ENCODE peak calls at places on chromosomes 3 and 15, in five cellular contexts. C is HepG2, U is GM12878, Y is SK-N-SH, Z is K562. B is an unnamed sample.

GRCh38 chr3:69775751-69776150 is 36.5 kb downstream of the MITF start:
- DNase-seq in C (no peak), Y (no peak), U (no peak), Z (no peak), B (no peak)

GRCh38 chr15:63050737-63051700 is 8.5 kb downstream of the TPM1 start:
- DNase-seq in U (no peak), C (peak), Y (no peak), Z (no peak), B (peak)

GRCh38 chr3:13393427-13394360 is 26.4 kb downstream of the NUP210 start:
- DNase-seq in C (peak), Z (no peak), U (no peak), Y (no peak), B (no peak)

GRCh38 chr15:77409259-77410156 is 10.4 kb downstream of the PEAK1 start:
- DNase-seq in C (no peak), Z (no peak), Y (no peak), U (peak), B (no peak)

GRCh38 chr3:105582015-105582414 is 215.3 kb downstream of the ALCAM start:
- DNase-seq in Y (no peak), Z (no peak), U (no peak), C (no peak), B (no peak)

GRCh38 chr3:4990061-4990460 is 10.8 kb downstream of the BHLHE40 start:
- DNase-seq in U (no peak), Z (no peak), C (no peak), Y (no peak), B (no peak)

GRCh38 chr15:34616613-34617012 is 33.2 kb upstream of the GOLGA8B start:
- DNase-seq in Y (no peak), Z (peak), U (no peak), C (peak), B (peak)

GRCh38 chr3:44522494-44522933 is 32.5 kb upstream of the ZKSCAN7 start:
- DNase-seq in Z (no peak), U (no peak), C (peak), Y (no peak), B (no peak)

GRCh38 chr3:16695710-16696109 is 90.5 kb upstream of the DAZL start:
- DNase-seq in C (no peak), Y (no peak), Z (no peak), U (no peak), B (no peak)

GRCh38 chr3:149736180-149737100 is 15.8 kb downstream of the COMMD2 start:
- DNase-seq in U (no peak), C (peak), Z (no peak), Y (no peak), B (no peak)

GRCh38 chr15:25743909-25744275 is 119.2 kb downstream of the ATP10A start:
- DNase-seq in C (no peak), Y (no peak), U (no peak), Z (no peak), B (no peak)

GRCh38 chr15:25742008-25742407 is 121.1 kb downstream of the ATP10A start:
- DNase-seq in C (no peak), U (no peak), Z (no peak), Y (no peak), B (no peak)

GRCh38 chr15:25741253-25741575 is 121.9 kb downstream of the ATP10A start:
- DNase-seq in U (no peak), C (no peak), Z (no peak), Y (no peak), B (no peak)

GRCh38 chr15:25742421-25743159 is 120.5 kb downstream of the ATP10A start:
- DNase-seq in U (no peak), Z (no peak), C (no peak), Y (no peak), B (no peak)

GRCh38 chr15:25743160-25743908 is 119.8 kb downstream of the ATP10A start:
- DNase-seq in Z (no peak), Y (no peak), U (no peak), C (no peak), B (no peak)
- TF ChIP-seq FOXM1 in Z (no peak), Y (no peak), U (no peak), C (no peak), B (no peak)

DNA sequence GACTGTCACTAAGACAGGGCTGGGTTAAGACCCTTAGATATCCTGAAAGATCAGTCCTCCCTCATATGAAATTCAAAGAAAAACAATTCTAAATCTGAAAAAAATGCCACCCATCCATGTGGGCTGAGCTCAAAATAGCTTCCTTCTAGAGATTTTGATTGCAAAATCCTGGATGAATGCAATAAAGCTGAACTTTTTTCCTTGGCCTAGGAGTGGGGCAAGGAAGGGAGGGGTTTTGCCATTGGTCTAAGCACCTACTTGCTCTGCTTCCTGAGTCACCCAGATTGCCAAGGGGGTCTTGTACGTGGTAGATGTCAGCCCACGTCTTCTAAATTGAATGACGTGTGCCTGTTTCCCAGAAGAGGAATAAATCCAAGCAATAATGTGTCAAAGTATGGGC is 15.3 kb upstream of the SMAD3 start:
- DNase-seq in Y (no peak), C (no peak), U (no peak), Z (no peak), B (no peak)
- TF ChIP-seq FOXM1 in Y (no peak), C (no peak), U (no peak), Z (no peak), B (no peak)

DNA sequence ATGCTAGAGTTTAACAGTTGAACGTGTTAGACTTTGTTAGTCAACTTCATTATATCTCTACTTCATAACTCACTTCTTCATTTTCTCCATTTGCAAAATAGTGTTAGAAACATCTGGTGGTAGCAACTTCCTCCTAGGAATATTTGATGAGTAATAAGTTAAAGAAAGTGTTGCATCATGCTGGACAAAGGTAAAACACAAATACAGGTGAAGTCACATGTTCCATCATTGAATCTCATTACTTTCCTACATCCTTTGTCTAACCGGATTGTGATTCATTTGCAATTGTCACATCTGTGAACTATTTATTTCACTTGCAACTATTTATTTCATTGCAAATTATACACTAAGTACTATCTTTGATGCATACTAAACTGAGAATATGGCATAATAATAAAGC is 186.5 kb downstream of the TUSC7 start:
- DNase-seq in C (no peak), Z (no peak), Y (no peak), U (no peak), B (no peak)
- TF ChIP-seq FOXM1 in C (no peak), Z (no peak), Y (no peak), U (no peak), B (no peak)

GRCh38 chr3:39146083-39146501 is 7.3 kb downstream of the CSRNP1 start:
- DNase-seq in C (no peak), Z (no peak), U (no peak), Y (no peak), B (no peak)
- TF ChIP-seq FOXM1 in C (no peak), Z (no peak), U (no peak), Y (no peak), B (no peak)

GRCh38 chr3:32901005-32901932 is 50.2 kb upstream of the CCR4 start:
- DNase-seq in U (no peak), Y (no peak), Z (no peak), C (no peak), B (no peak)
- TF ChIP-seq FOXM1 in U (no peak), Y (no peak), Z (no peak), C (no peak), B (no peak)

GRCh38 chr15:59438891-59439290 is 905 bp downstream of the FAM81A start:
- DNase-seq in C (no peak), U (no peak), Y (no peak), Z (no peak), B (no peak)

GRCh38 chr15:59434481-59434880 is 3.5 kb upstream of the FAM81A start:
- DNase-seq in Y (no peak), Z (no peak), C (no peak), U (no peak), B (no peak)

GRCh38 chr15:59437777-59438574 is at the start of gene FAM81A:
- DNase-seq in U (no peak), Z (peak), Y (peak), C (no peak), B (peak)

GRCh38 chr15:59437473-59437776 is 561 bp upstream of the FAM81A start:
- DNase-seq in C (no peak), U (no peak), Z (no peak), Y (no peak), B (no peak)

DNA sequence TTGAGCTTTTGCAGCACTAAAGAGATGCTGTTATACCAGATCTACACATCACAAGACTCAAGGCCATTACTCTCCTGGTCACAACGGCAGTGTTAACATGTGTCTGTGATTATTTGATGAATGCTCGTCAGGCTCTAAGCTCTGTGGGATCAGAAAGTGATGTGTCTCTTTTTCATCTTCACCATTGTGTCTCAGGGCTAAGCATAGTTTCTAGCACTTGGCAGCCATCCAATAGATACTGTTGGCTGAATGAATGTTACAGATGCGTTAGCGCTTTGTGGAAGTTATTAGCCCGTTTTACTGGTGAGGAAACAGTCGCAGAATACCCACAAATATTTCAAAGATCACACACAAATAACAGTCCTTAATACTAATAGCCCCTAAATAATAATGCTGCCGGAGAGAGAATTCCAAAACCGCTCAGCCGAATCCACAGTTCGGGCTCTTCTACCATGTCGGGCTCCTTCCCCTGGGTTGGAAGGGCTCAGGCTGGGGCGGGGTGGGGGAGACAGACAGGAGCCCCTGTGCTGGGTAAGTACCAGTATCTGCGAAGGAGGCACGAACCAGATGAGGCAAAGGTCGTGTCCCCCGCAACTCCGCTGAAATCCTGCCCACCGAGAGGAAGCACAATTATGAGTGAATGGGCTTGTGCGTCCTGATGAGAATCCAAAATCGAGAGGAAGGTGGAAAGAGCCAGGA is 1.1 kb upstream of the FAM81A start:
- DNase-seq in Z (no peak), C (no peak), Y (peak), U (no peak), B (no peak)
- TF ChIP-seq FOXM1 in Z (no peak), C (no peak), Y (no peak), U (no peak), B (no peak)

GRCh38 chr3:186915808-186916796 is 14.2 kb upstream of the ST6GAL1 start:
- DNase-seq in C (no peak), Z (no peak), Y (peak), U (no peak), B (no peak)

GRCh38 chr3:186921578-186921977 is 8.7 kb upstream of the ST6GAL1 start:
- DNase-seq in C (no peak), Z (no peak), U (no peak), Y (peak), B (no peak)

GRCh38 chr3:186920301-186920700 is 10.0 kb upstream of the ST6GAL1 start:
- DNase-seq in Y (no peak), C (no peak), U (no peak), Z (no peak), B (no peak)

GRCh38 chr3:186922224-186922623 is 8.1 kb upstream of the ST6GAL1 start:
- DNase-seq in C (no peak), Z (no peak), U (no peak), Y (no peak), B (no peak)

DNA sequence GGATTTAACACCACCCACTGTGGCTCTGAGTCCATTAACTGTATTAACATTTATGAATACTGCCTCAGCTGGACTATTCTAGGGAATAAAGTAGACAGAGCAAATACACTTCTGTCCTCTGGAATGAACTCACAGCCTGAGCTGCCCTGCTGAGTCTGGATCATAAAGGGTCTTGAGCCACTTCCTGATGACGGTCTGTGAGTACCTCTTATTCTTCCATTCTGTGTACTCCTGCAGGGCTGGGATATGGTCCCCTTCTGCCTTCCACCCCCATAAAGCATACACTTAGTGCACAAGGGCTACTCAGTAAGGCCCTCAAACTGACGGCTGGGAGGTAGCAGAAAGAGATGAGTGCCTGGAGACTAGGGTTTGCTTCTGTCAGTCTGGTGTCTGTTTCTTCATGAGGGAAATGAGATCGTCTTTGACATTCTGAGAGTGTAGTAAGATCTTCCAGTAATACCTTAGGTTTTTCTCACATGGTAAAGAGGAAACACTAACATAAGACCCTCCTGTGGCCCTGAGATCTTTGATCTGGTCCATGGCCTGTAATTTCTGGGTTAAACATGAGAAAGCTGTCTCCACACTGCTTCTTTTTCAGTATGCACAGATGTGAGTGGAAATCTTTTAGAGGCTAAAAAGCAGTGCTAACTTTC is 12.5 kb upstream of the ST6GAL1 start:
- DNase-seq in Y (no peak), Z (no peak), C (no peak), U (no peak), B (no peak)
- TF ChIP-seq FOXM1 in Y (no peak), Z (no peak), C (no peak), U (no peak), B (no peak)

GRCh38 chr15:51760805-51761204 is 9.4 kb downstream of the TMOD2 start:
- DNase-seq in Z (no peak), C (no peak), Y (no peak), U (no peak), B (no peak)

GRCh38 chr15:51757463-51757862 is 6.1 kb downstream of the TMOD2 start:
- DNase-seq in Z (no peak), Y (no peak), C (no peak), U (no peak), B (no peak)

GRCh38 chr15:51756482-51756881 is 5.1 kb downstream of the TMOD2 start:
- DNase-seq in U (no peak), C (no peak), Z (no peak), Y (no peak), B (no peak)

GRCh38 chr15:51758645-51759044 is 7.2 kb downstream of the TMOD2 start:
- DNase-seq in Z (no peak), Y (peak), C (no peak), U (no peak), B (no peak)

DNA sequence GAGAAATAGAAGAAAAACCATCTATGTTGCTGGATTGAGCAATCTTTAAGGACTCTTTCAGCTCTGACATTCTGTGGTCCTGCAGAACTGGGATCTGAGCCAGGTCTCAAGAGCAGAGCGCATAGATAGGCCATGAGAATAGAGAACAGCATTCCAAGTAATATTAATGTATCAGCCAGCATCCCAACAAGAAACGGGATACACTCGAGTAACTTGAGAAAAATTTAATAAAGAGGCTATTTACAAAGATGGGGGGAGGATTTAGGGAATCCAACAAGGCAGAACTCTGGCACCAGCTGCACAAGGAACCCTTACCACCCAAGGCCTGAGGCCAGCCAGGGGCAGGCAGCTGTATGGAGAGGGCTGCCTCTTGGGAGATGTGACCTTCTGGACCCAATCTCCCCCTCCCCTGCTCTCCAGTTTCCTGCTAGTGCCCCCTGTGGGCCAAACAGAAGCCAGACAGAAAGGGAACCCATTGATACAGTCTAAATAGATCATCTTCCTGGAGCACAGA is 8.2 kb downstream of the TMOD2 start:
- DNase-seq in U (no peak), Z (no peak), C (peak), Y (no peak), B (no peak)
- TF ChIP-seq FOXM1 in U (no peak), Z (no peak), C (no peak), Y (no peak), B (no peak)

DNA sequence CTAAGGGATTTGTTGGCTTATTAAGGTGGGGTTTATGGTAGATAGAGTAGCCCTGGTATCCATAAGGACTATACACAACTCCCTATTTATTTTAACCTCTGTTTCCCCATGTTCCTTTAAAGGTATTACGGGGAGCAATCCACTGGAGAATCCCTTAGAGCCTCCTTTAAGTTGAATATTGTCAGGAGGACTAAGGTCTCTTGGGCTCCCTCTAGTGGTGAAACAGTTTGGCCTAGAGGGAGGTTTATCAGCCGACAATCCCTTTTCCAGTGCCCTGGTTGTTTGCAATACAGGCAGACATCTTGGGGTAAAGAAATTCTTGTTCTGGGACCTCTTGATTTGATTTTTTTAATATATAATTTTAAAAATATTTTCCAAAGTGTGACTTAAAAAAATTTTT is 12.9 kb downstream of the OPA1 start:
- DNase-seq in Y (peak), C (peak), U (no peak), Z (peak), B (peak)
- TF ChIP-seq FOXM1 in Y (no peak), C (no peak), U (no peak), Z (no peak), B (no peak)

DNA sequence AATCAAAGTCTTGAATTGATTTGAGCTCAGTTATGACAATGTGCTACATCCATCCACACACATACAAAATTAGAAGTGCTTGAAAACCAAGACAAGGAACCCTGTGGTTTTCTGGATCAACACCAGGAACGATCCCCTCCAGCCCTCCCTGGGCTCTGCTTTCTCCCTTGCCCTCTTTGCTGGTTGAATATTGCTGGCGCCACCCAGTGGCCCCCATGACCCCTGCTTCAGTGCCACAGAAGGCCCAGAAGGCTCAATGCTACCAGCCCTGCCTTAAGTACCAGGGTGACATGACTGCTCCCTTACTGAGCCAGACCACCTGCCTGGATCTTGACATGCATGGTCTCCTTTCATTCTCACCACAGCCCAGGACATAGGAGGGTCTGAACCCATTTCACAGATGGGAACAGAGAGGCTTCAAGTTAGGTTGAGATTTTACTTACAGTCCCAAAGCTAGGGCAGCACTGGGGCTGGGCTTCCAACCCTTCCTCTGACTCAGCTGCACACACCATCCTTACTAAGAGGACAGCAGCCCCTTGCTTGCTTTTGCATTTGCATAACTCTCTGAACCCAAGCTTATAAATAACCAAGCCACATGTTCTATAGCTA is 15.0 kb downstream of the IL12A start:
- DNase-seq in U (no peak), C (peak), Y (peak), Z (peak), B (peak)
- TF ChIP-seq FOXM1 in U (no peak), C (no peak), Y (no peak), Z (no peak), B (no peak)